ENCODE peak calls at places on chromosomes 6 and 20, in six cellular contexts. W is transverse colon, B is H1, Z is upper lobe of left lung, X is ovary, Q is stomach. Y is an unnamed sample.

GRCh38 chr6:165704001-165704748 is 41.1 kb upstream of the PDE10A start:
- DNase-seq in X (no peak), Q (peak), W (no peak), Z (no peak), B (no peak), Y (no peak)

GRCh38 chr6:108145639-108146038 is 20.2 kb upstream of the NR2E1 start:
- DNase-seq in Q (no peak), X (no peak), B (no peak), Z (no peak), W (no peak), Y (no peak)

GRCh38 chr20:43922614-43923013 is 8.0 kb downstream of the TOX2 start:
- DNase-seq in Z (no peak), Q (no peak), B (no peak), X (no peak), W (no peak), Y (no peak)

GRCh38 chr6:35810831-35811698 is 5.9 kb downstream of the LHFPL5 start:
- DNase-seq in B (no peak), Z (no peak), X (no peak), Q (no peak), W (no peak), Y (peak)

GRCh38 chr6:46638650-46639049 is 14.0 kb downstream of the CYP39A1 start:
- DNase-seq in Q (no peak), W (no peak), Z (no peak), X (no peak), B (no peak), Y (no peak)

GRCh38 chr20:61510778-61511330 is 258.8 kb downstream of the CDH4 start:
- DNase-seq in X (no peak), W (no peak), B (no peak), Z (no peak), Q (no peak), Y (no peak)

GRCh38 chr20:47136782-47137181 is 219.7 kb downstream of the ZMYND8 start:
- DNase-seq in B (no peak), Q (no peak), X (no peak), W (no peak), Z (no peak), Y (no peak)

GRCh38 chr6:134115715-134116074 is 63.3 kb upstream of the SLC2A12 start:
- DNase-seq in X (no peak), W (no peak), Z (no peak), B (no peak), Q (no peak), Y (no peak)

GRCh38 chr6:149484733-149485700 is at the start of gene ZC3H12D:
- DNase-seq in B (no peak), X (no peak), Q (peak), Z (peak), W (peak), Y (peak)

DNA sequence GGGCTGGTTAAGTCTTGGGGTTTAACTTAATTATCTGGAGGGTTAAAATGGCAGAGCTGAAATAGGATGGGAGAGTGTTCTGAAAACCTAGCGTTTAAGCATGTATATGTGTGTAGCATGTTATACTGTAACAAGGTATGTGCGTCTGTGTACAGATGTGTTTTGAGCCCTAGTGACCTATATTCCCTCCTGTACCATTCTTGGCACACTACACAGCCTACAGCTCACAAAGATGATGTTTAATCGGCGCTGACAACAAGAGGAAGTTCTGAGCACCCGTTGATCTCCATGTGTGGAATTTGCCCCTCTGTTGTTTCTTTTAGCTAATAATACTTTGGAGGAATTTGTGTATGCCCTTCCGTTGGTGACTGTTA is 1.4 kb downstream of the CARMIL1 start:
- DNase-seq in W (no peak), Z (no peak), X (no peak), Q (no peak), B (no peak), Y (peak)
- H3K4me3 ChIP-seq in W (peak), Z (peak), X (peak), Q (peak), B (peak), Y (peak)

GRCh38 chr20:50728981-50729874 is 2.2 kb upstream of the PARD6B start:
- DNase-seq in X (no peak), W (peak), Z (peak), Q (peak), B (no peak), Y (no peak)

GRCh38 chr20:50726955-50727791 is 4.2 kb upstream of the PARD6B start:
- DNase-seq in Z (no peak), Q (no peak), X (no peak), W (no peak), B (no peak), Y (no peak)

GRCh38 chr20:50729925-50730764 is 1.2 kb upstream of the PARD6B start:
- DNase-seq in Q (no peak), Z (no peak), W (peak), X (no peak), B (no peak), Y (no peak)

GRCh38 chr20:50727792-50728485 is 3.4 kb upstream of the PARD6B start:
- DNase-seq in B (no peak), X (no peak), Z (peak), W (no peak), Q (no peak), Y (peak)

GRCh38 chr20:50728486-50728980 is 2.8 kb upstream of the PARD6B start:
- DNase-seq in Z (no peak), W (no peak), B (no peak), X (no peak), Q (no peak), Y (no peak)
- TF ChIP-seq EP300 in Z (no peak), W (no peak), B (no peak), X (no peak), Q (no peak), Y (no peak)

DNA sequence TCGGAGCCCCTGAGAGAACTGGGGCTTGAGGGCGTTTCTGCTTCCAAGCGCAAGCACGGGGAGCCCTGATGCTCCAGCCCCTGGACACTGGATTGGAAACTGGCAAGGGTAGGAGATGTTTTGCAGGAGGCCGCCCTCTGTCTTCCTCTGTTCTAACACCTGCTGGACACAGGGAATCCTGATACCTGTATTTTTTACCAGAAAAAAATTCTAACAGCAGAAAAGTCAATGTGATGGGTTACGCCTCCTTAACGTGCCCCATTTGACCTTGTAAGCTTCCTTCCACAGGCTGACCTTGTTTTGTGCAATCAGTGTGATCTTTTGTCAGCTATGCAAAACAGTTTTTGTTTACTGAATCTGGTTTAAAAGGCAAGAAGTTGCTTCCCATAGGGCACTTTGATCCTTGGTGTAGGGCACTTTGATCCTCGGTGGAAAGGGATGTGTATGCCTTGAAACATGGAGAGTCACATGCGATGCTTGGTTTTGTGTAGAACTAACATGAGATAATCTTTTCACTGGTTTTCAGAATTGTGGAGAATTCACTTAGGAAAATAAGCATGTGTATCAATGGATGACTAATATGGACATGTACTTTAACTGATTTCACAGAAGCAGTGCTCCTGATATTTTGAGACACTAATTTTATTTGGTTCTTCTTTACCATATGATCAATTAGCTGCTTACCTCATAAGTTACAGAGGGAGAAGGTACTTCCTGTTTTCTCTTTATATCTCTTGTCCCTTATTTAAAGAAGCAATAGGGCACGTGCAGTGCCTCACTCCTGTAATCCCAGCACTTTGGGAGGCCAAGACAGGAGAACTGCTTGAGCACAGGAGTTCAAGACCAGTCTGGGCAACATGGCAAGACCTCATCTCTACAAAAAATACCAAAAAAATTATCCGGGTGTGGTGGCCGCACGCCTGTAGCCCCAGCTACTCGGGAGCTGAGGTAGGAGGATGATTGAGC is 59.9 kb upstream of the MAP3K4 start:
- DNase-seq in B (no peak), W (no peak), Q (no peak), X (no peak), Z (no peak), Y (no peak)
- H3K4me3 ChIP-seq in B (peak), W (peak), Q (peak), X (peak), Z (peak), Y (peak)

GRCh38 chr20:37408930-37409210 is 62.9 kb downstream of the SRC start:
- DNase-seq in Z (no peak), W (no peak), Q (no peak), B (no peak), X (no peak), Y (no peak)

GRCh38 chr20:37407573-37408002 is 61.6 kb downstream of the SRC start:
- DNase-seq in B (no peak), X (peak), Q (no peak), W (no peak), Z (no peak), Y (no peak)

GRCh38 chr20:37407117-37407566 is 61.2 kb downstream of the SRC start:
- DNase-seq in Q (no peak), Z (no peak), X (no peak), W (no peak), B (no peak), Y (no peak)

GRCh38 chr20:37406010-37406998 is 60.4 kb downstream of the SRC start:
- DNase-seq in B (no peak), Z (peak), Q (peak), X (peak), W (peak), Y (peak)

GRCh38 chr20:37408202-37408929 is 62.4 kb downstream of the SRC start:
- DNase-seq in X (no peak), W (no peak), Q (no peak), B (no peak), Z (no peak), Y (no peak)
- TF ChIP-seq EP300 in X (no peak), W (no peak), Q (no peak), B (no peak), Z (no peak), Y (no peak)

GRCh38 chr6:25927721-25928359 is 2.7 kb downstream of the SLC17A2 start:
- DNase-seq in W (no peak), X (no peak), Z (no peak), Q (no peak), B (no peak), Y (no peak)
- H3K4me3 ChIP-seq in W (no peak), X (no peak), Z (no peak), Q (no peak), B (no peak), Y (no peak)

DNA sequence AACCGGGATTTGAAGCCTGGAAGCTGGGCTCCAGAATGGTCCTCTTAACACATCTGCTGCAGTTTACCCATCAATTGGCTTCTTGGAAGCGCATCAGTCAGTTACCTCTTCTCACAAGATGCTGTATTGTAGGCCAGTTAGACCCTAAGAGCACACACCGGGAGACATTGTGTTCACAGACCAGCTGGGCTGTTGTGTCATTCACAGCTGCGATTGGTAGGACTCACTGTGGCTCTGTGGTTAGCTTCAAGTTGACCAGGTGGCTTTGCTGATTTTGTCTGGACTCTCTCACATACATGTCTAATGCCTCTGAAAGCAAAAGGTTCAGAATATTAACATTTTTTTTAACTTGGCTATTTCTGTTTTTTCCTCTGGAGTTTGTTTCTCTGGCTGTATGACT is 64.8 kb downstream of the SNX9 start:
- DNase-seq in X (no peak), W (no peak), Q (no peak), B (no peak), Z (no peak), Y (no peak)
- TF ChIP-seq EP300 in X (no peak), W (no peak), Q (no peak), B (no peak), Z (no peak), Y (no peak)

Y was measured in A549.